ENCODE peak calls at places on chromosomes 2 and 18, in seven cellular contexts. One of them, this sample, is unnamed.

GRCh38 chr2:19361325-19361990 is 3.0 kb upstream of the OSR1 start:
- DNase-seq in OCI-LY7: no peak
- DNase-seq in adrenal gland: no peak
- DNase-seq in transverse colon: peak; percentile 43
- DNase-seq in pancreas: no peak
- DNase-seq in IMR-90: no peak
- DNase-seq in brain microvascular endothelial cell: no peak
- DNase-seq in this sample: no peak

GRCh38 chr18:36592282-36592681 is 236.5 kb downstream of the TPGS2 start:
- DNase-seq in OCI-LY7: no peak
- DNase-seq in brain microvascular endothelial cell: no peak
- DNase-seq in pancreas: no peak
- DNase-seq in transverse colon: no peak
- DNase-seq in IMR-90: peak; percentile 72
- DNase-seq in adrenal gland: no peak
- DNase-seq in this sample: no peak

GRCh38 chr18:60892441-60892840 is 440.8 kb upstream of the CDH20 start:
- DNase-seq in brain microvascular endothelial cell: no peak
- DNase-seq in transverse colon: no peak
- DNase-seq in OCI-LY7: no peak
- DNase-seq in IMR-90: no peak
- DNase-seq in pancreas: no peak
- DNase-seq in adrenal gland: no peak
- DNase-seq in this sample: no peak

GRCh38 chr2:72136933-72137497 is 10.6 kb downstream of the CYP26B1 start:
- DNase-seq in transverse colon: no peak
- DNase-seq in pancreas: no peak
- DNase-seq in OCI-LY7: no peak
- DNase-seq in adrenal gland: no peak
- DNase-seq in IMR-90: no peak
- DNase-seq in brain microvascular endothelial cell: no peak
- DNase-seq in this sample: no peak

GRCh38 chr2:240948905-240949790 is 43.0 kb downstream of the CROCC2 start:
- DNase-seq in brain microvascular endothelial cell: no peak
- DNase-seq in OCI-LY7: no peak
- DNase-seq in IMR-90: no peak
- DNase-seq in adrenal gland: peak; percentile 11
- DNase-seq in pancreas: peak; percentile 10
- DNase-seq in transverse colon: peak; percentile 3
- DNase-seq in this sample: no peak

GRCh38 chr2:220855296-220855695 is 716.8 kb downstream of the EPHA4 start:
- DNase-seq in IMR-90: peak; percentile 57
- DNase-seq in transverse colon: no peak
- DNase-seq in OCI-LY7: no peak
- DNase-seq in brain microvascular endothelial cell: peak; percentile 26
- DNase-seq in pancreas: no peak
- DNase-seq in adrenal gland: no peak
- DNase-seq in this sample: peak; percentile 5

GRCh38 chr2:60317831-60318230 is 235.6 kb downstream of the BCL11A start:
- DNase-seq in pancreas: no peak
- DNase-seq in transverse colon: no peak
- DNase-seq in adrenal gland: no peak
- DNase-seq in OCI-LY7: peak; percentile 92
- DNase-seq in IMR-90: no peak
- DNase-seq in brain microvascular endothelial cell: no peak
- DNase-seq in this sample: no peak

GRCh38 chr2:136206613-136207012 is 88.7 kb upstream of the CXCR4 start:
- DNase-seq in IMR-90: no peak
- DNase-seq in OCI-LY7: peak; percentile 100
- DNase-seq in transverse colon: peak; percentile 53
- DNase-seq in adrenal gland: no peak
- DNase-seq in pancreas: no peak
- DNase-seq in brain microvascular endothelial cell: no peak
- DNase-seq in this sample: no peak

GRCh38 chr18:62937065-62937464 is 221.7 kb downstream of the PHLPP1 start:
- DNase-seq in brain microvascular endothelial cell: peak; percentile 39
- DNase-seq in adrenal gland: no peak
- DNase-seq in pancreas: no peak
- DNase-seq in OCI-LY7: no peak
- DNase-seq in IMR-90: peak; percentile 36
- DNase-seq in transverse colon: no peak
- DNase-seq in this sample: no peak

GRCh38 chr2:241808701-241809382 is at the start of gene NEU4:
- DNase-seq in adrenal gland: no peak
- DNase-seq in brain microvascular endothelial cell: no peak
- DNase-seq in pancreas: no peak
- DNase-seq in transverse colon: peak; percentile 85
- DNase-seq in IMR-90: no peak
- DNase-seq in OCI-LY7: no peak
- DNase-seq in this sample: peak; percentile 75

GRCh38 chr2:138814123-138814883 is 34.1 kb upstream of the NXPH2 start:
- DNase-seq in pancreas: no peak
- DNase-seq in transverse colon: no peak
- DNase-seq in IMR-90: no peak
- DNase-seq in adrenal gland: no peak
- DNase-seq in OCI-LY7: no peak
- DNase-seq in brain microvascular endothelial cell: no peak
- DNase-seq in this sample: peak; percentile 62

GRCh38 chr2:144515694-144516416 is 4.1 kb downstream of the ZEB2 start:
- DNase-seq in adrenal gland: peak; percentile 58
- DNase-seq in transverse colon: peak; percentile 25
- DNase-seq in OCI-LY7: peak; percentile 44
- DNase-seq in brain microvascular endothelial cell: no peak
- DNase-seq in IMR-90: no peak
- DNase-seq in pancreas: no peak
- DNase-seq in this sample: peak; percentile 77
- TF ChIP-seq CTCF in adrenal gland: peak; percentile 13
- TF ChIP-seq CTCF in transverse colon: no peak
- TF ChIP-seq CTCF in OCI-LY7: peak; percentile 11
- TF ChIP-seq CTCF in brain microvascular endothelial cell: no peak
- TF ChIP-seq CTCF in IMR-90: no peak
- TF ChIP-seq CTCF in pancreas: no peak
- TF ChIP-seq CTCF in this sample: no peak

GRCh38 chr2:12739721-12740254 is 23.1 kb downstream of the TRIB2 start:
- DNase-seq in IMR-90: no peak
- DNase-seq in brain microvascular endothelial cell: no peak
- DNase-seq in pancreas: no peak
- DNase-seq in transverse colon: no peak
- DNase-seq in adrenal gland: no peak
- DNase-seq in OCI-LY7: no peak
- DNase-seq in this sample: no peak
- H3K36me3 ChIP-seq in IMR-90: peaks cover 67% of the 10 kb centered on the region
- H3K36me3 ChIP-seq in brain microvascular endothelial cell: peaks cover 29% of the 10 kb centered on the region
- H3K36me3 ChIP-seq in pancreas: no peaks in the 10 kb centered on the region
- H3K36me3 ChIP-seq in transverse colon: no peaks in the 10 kb centered on the region
- H3K36me3 ChIP-seq in adrenal gland: no peaks in the 10 kb centered on the region
- H3K36me3 ChIP-seq in OCI-LY7: no peaks in the 10 kb centered on the region
- H3K36me3 ChIP-seq in this sample: peaks cover 77% of the 10 kb centered on the region

GRCh38 chr2:21333694-21334093 is 209.9 kb downstream of the TDRD15 start:
- DNase-seq in transverse colon: peak; percentile 9
- DNase-seq in adrenal gland: no peak
- DNase-seq in brain microvascular endothelial cell: no peak
- DNase-seq in OCI-LY7: no peak
- DNase-seq in IMR-90: no peak
- DNase-seq in pancreas: no peak
- DNase-seq in this sample: no peak
- H3K27ac ChIP-seq in transverse colon: no peak overlapping the region
- H3K27ac ChIP-seq in adrenal gland: no peak overlapping the region
- H3K27ac ChIP-seq in brain microvascular endothelial cell: no peak overlapping the region
- H3K27ac ChIP-seq in OCI-LY7: no peak overlapping the region
- H3K27ac ChIP-seq in IMR-90: no peak overlapping the region
- H3K27ac ChIP-seq in pancreas: no peak overlapping the region
- H3K27ac ChIP-seq in this sample: no peak overlapping the region

GRCh38 chr2:10188211-10188610 is 65.7 kb downstream of the RRM2 start:
- DNase-seq in brain microvascular endothelial cell: peak; percentile 32
- DNase-seq in pancreas: no peak
- DNase-seq in IMR-90: peak; percentile 44
- DNase-seq in transverse colon: no peak
- DNase-seq in OCI-LY7: no peak
- DNase-seq in adrenal gland: no peak
- DNase-seq in this sample: peak; percentile 28
- TF ChIP-seq CTCF in brain microvascular endothelial cell: peak; percentile 79
- TF ChIP-seq CTCF in pancreas: no peak
- TF ChIP-seq CTCF in IMR-90: peak; percentile 52
- TF ChIP-seq CTCF in transverse colon: peak; percentile 42
- TF ChIP-seq CTCF in OCI-LY7: no peak
- TF ChIP-seq CTCF in adrenal gland: no peak
- TF ChIP-seq CTCF in this sample: peak; percentile 30

GRCh38 chr2:239140346-239141020 is 260.3 kb downstream of the HDAC4 start:
- DNase-seq in transverse colon: no peak
- DNase-seq in adrenal gland: no peak
- DNase-seq in brain microvascular endothelial cell: no peak
- DNase-seq in OCI-LY7: no peak
- DNase-seq in IMR-90: no peak
- DNase-seq in pancreas: no peak
- DNase-seq in this sample: no peak
- H3K36me3 ChIP-seq in transverse colon: peaks cover 4% of the 10 kb centered on the region
- H3K36me3 ChIP-seq in adrenal gland: no peaks in the 10 kb centered on the region
- H3K36me3 ChIP-seq in brain microvascular endothelial cell: peaks cover 3% of the 10 kb centered on the region
- H3K36me3 ChIP-seq in OCI-LY7: no peaks in the 10 kb centered on the region
- H3K36me3 ChIP-seq in IMR-90: peaks cover 77% of the 10 kb centered on the region
- H3K36me3 ChIP-seq in pancreas: peaks cover 22% of the 10 kb centered on the region
- H3K36me3 ChIP-seq in this sample: no peaks in the 10 kb centered on the region

GRCh38 chr2:55003706-55004639 is 46.3 kb downstream of the RTN4 start:
- DNase-seq in pancreas: no peak
- DNase-seq in OCI-LY7: no peak
- DNase-seq in adrenal gland: no peak
- DNase-seq in brain microvascular endothelial cell: no peak
- DNase-seq in transverse colon: no peak
- DNase-seq in IMR-90: no peak
- DNase-seq in this sample: no peak

GRCh38 chr2:54995553-54995952 is 54.7 kb downstream of the RTN4 start:
- DNase-seq in transverse colon: no peak
- DNase-seq in OCI-LY7: no peak
- DNase-seq in IMR-90: no peak
- DNase-seq in adrenal gland: no peak
- DNase-seq in pancreas: no peak
- DNase-seq in brain microvascular endothelial cell: no peak
- DNase-seq in this sample: no peak

GRCh38 chr2:54999182-54999581 is 51.1 kb downstream of the RTN4 start:
- DNase-seq in IMR-90: peak; percentile 77
- DNase-seq in brain microvascular endothelial cell: peak; percentile 51
- DNase-seq in OCI-LY7: peak; percentile 14
- DNase-seq in pancreas: no peak
- DNase-seq in transverse colon: no peak
- DNase-seq in adrenal gland: peak; percentile 33
- DNase-seq in this sample: peak; percentile 62

GRCh38 chr2:54997826-54998225 is 52.4 kb downstream of the RTN4 start:
- DNase-seq in adrenal gland: no peak
- DNase-seq in transverse colon: no peak
- DNase-seq in OCI-LY7: no peak
- DNase-seq in IMR-90: no peak
- DNase-seq in brain microvascular endothelial cell: no peak
- DNase-seq in pancreas: no peak
- DNase-seq in this sample: no peak

GRCh38 chr2:55000335-55000734 is 49.9 kb downstream of the RTN4 start:
- DNase-seq in OCI-LY7: no peak
- DNase-seq in brain microvascular endothelial cell: no peak
- DNase-seq in transverse colon: no peak
- DNase-seq in IMR-90: no peak
- DNase-seq in pancreas: no peak
- DNase-seq in adrenal gland: no peak
- DNase-seq in this sample: no peak
- H3K27ac ChIP-seq in OCI-LY7: no peak overlapping the region
- H3K27ac ChIP-seq in brain microvascular endothelial cell: no peak overlapping the region
- H3K27ac ChIP-seq in transverse colon: no peak overlapping the region
- H3K27ac ChIP-seq in IMR-90: no peak overlapping the region
- H3K27ac ChIP-seq in pancreas: peak overlapping the region; percentile 20
- H3K27ac ChIP-seq in adrenal gland: no peak overlapping the region
- H3K27ac ChIP-seq in this sample: peak overlapping the region; percentile 2